ENCODE peak calls at places on chromosome 5, in nine cellular contexts. One of them, this sample, is unnamed.

GRCh38 chr5:36402512-36402906 is 100.8 kb upstream of the RANBP3L start:
- DNase-seq in HFF-Myc: no peak
- DNase-seq in Caco-2: no peak
- DNase-seq in A673: no peak
- DNase-seq in lower leg skin: no peak
- DNase-seq in endothelial cell of umbilical vein: no peak
- DNase-seq in thoracic aorta: no peak
- DNase-seq in neural progenitor cell: no peak
- DNase-seq in brain microvascular endothelial cell: no peak
- DNase-seq in this sample: no peak

GRCh38 chr5:14323466-14323865 is 180.3 kb downstream of the TRIO start:
- DNase-seq in HFF-Myc: no peak
- DNase-seq in Caco-2: no peak
- DNase-seq in A673: no peak
- DNase-seq in lower leg skin: peak
- DNase-seq in endothelial cell of umbilical vein: no peak
- DNase-seq in thoracic aorta: no peak
- DNase-seq in neural progenitor cell: no peak
- DNase-seq in brain microvascular endothelial cell: no peak
- DNase-seq in this sample: no peak

GRCh38 chr5:132203464-132203818 is 24.2 kb downstream of the P4HA2 start:
- DNase-seq in HFF-Myc: no peak
- DNase-seq in Caco-2: no peak
- DNase-seq in A673: no peak
- DNase-seq in lower leg skin: peak
- DNase-seq in endothelial cell of umbilical vein: no peak
- DNase-seq in thoracic aorta: no peak
- DNase-seq in neural progenitor cell: no peak
- DNase-seq in brain microvascular endothelial cell: no peak
- DNase-seq in this sample: no peak

GRCh38 chr5:173114536-173114935 is 29.8 kb upstream of the BNIP1 start:
- DNase-seq in HFF-Myc: no peak
- DNase-seq in Caco-2: no peak
- DNase-seq in A673: no peak
- DNase-seq in lower leg skin: no peak
- DNase-seq in endothelial cell of umbilical vein: peak
- DNase-seq in thoracic aorta: no peak
- DNase-seq in neural progenitor cell: no peak
- DNase-seq in brain microvascular endothelial cell: no peak
- DNase-seq in this sample: no peak

GRCh38 chr5:73311291-73312110 is 137.1 kb downstream of the FOXD1 start:
- DNase-seq in HFF-Myc: no peak
- DNase-seq in Caco-2: no peak
- DNase-seq in A673: peak
- DNase-seq in lower leg skin: no peak
- DNase-seq in endothelial cell of umbilical vein: no peak
- DNase-seq in thoracic aorta: peak
- DNase-seq in neural progenitor cell: peak
- DNase-seq in brain microvascular endothelial cell: peak
- DNase-seq in this sample: no peak

GRCh38 chr5:133245191-133246052 is 193.6 kb downstream of the HSPA4 start:
- DNase-seq in HFF-Myc: peak
- DNase-seq in Caco-2: no peak
- DNase-seq in A673: peak
- DNase-seq in lower leg skin: no peak
- DNase-seq in endothelial cell of umbilical vein: peak
- DNase-seq in thoracic aorta: no peak
- DNase-seq in neural progenitor cell: no peak
- DNase-seq in brain microvascular endothelial cell: peak
- DNase-seq in this sample: no peak

GRCh38 chr5:85602843-85603242 is 1014.9 kb upstream of the COX7C start:
- DNase-seq in HFF-Myc: no peak
- DNase-seq in Caco-2: no peak
- DNase-seq in A673: no peak
- DNase-seq in lower leg skin: no peak
- DNase-seq in endothelial cell of umbilical vein: no peak
- DNase-seq in thoracic aorta: no peak
- DNase-seq in neural progenitor cell: no peak
- DNase-seq in brain microvascular endothelial cell: no peak
- DNase-seq in this sample: no peak

GRCh38 chr5:143284002-143284401 is 119.5 kb downstream of the NR3C1 start:
- DNase-seq in HFF-Myc: no peak
- DNase-seq in Caco-2: no peak
- DNase-seq in A673: no peak
- DNase-seq in lower leg skin: no peak
- DNase-seq in endothelial cell of umbilical vein: no peak
- DNase-seq in thoracic aorta: no peak
- DNase-seq in neural progenitor cell: no peak
- DNase-seq in brain microvascular endothelial cell: no peak
- DNase-seq in this sample: no peak

GRCh38 chr5:98787131-98787719 is 13.8 kb downstream of the RGMB start:
- DNase-seq in HFF-Myc: no peak
- DNase-seq in Caco-2: no peak
- DNase-seq in A673: no peak
- DNase-seq in lower leg skin: no peak
- DNase-seq in endothelial cell of umbilical vein: no peak
- DNase-seq in thoracic aorta: no peak
- DNase-seq in neural progenitor cell: no peak
- DNase-seq in brain microvascular endothelial cell: no peak
- DNase-seq in this sample: no peak

GRCh38 chr5:89967806-89968444 is 441.6 kb downstream of the CETN3 start:
- DNase-seq in HFF-Myc: no peak
- DNase-seq in Caco-2: no peak
- DNase-seq in A673: peak
- DNase-seq in lower leg skin: no peak
- DNase-seq in endothelial cell of umbilical vein: no peak
- DNase-seq in thoracic aorta: no peak
- DNase-seq in neural progenitor cell: no peak
- DNase-seq in brain microvascular endothelial cell: peak
- DNase-seq in this sample: no peak

GRCh38 chr5:110618941-110619340 is 107.5 kb downstream of the TMEM232 start:
- DNase-seq in HFF-Myc: no peak
- DNase-seq in Caco-2: no peak
- DNase-seq in A673: no peak
- DNase-seq in lower leg skin: no peak
- DNase-seq in endothelial cell of umbilical vein: no peak
- DNase-seq in thoracic aorta: no peak
- DNase-seq in neural progenitor cell: no peak
- DNase-seq in brain microvascular endothelial cell: no peak
- DNase-seq in this sample: no peak

GRCh38 chr5:172095368-172095960 is 89.0 kb upstream of the FBXW11 start:
- DNase-seq in HFF-Myc: no peak
- DNase-seq in Caco-2: no peak
- DNase-seq in A673: no peak
- DNase-seq in lower leg skin: no peak
- DNase-seq in endothelial cell of umbilical vein: no peak
- DNase-seq in thoracic aorta: no peak
- DNase-seq in neural progenitor cell: no peak
- DNase-seq in brain microvascular endothelial cell: no peak
- DNase-seq in this sample: no peak

GRCh38 chr5:172093559-172093958 is 87.1 kb upstream of the FBXW11 start:
- DNase-seq in HFF-Myc: no peak
- DNase-seq in Caco-2: no peak
- DNase-seq in A673: no peak
- DNase-seq in lower leg skin: no peak
- DNase-seq in endothelial cell of umbilical vein: no peak
- DNase-seq in thoracic aorta: no peak
- DNase-seq in neural progenitor cell: no peak
- DNase-seq in brain microvascular endothelial cell: no peak
- DNase-seq in this sample: no peak

GRCh38 chr5:172091956-172092732 is 85.7 kb upstream of the FBXW11 start:
- DNase-seq in HFF-Myc: no peak
- DNase-seq in Caco-2: no peak
- DNase-seq in A673: no peak
- DNase-seq in lower leg skin: peak
- DNase-seq in endothelial cell of umbilical vein: no peak
- DNase-seq in thoracic aorta: no peak
- DNase-seq in neural progenitor cell: no peak
- DNase-seq in brain microvascular endothelial cell: no peak
- DNase-seq in this sample: no peak

GRCh38 chr5:172096184-172096941 is 89.9 kb upstream of the FBXW11 start:
- DNase-seq in HFF-Myc: no peak
- DNase-seq in Caco-2: no peak
- DNase-seq in A673: no peak
- DNase-seq in lower leg skin: no peak
- DNase-seq in endothelial cell of umbilical vein: no peak
- DNase-seq in thoracic aorta: no peak
- DNase-seq in neural progenitor cell: no peak
- DNase-seq in brain microvascular endothelial cell: no peak
- DNase-seq in this sample: no peak

GRCh38 chr5:172093965-172094364 is 87.5 kb upstream of the FBXW11 start:
- DNase-seq in HFF-Myc: no peak
- DNase-seq in Caco-2: no peak
- DNase-seq in A673: no peak
- DNase-seq in lower leg skin: no peak
- DNase-seq in endothelial cell of umbilical vein: no peak
- DNase-seq in thoracic aorta: no peak
- DNase-seq in neural progenitor cell: no peak
- DNase-seq in brain microvascular endothelial cell: no peak
- DNase-seq in this sample: no peak
- TF ChIP-seq CTCF in HFF-Myc: no peak
- TF ChIP-seq CTCF in Caco-2: no peak
- TF ChIP-seq CTCF in A673: no peak
- TF ChIP-seq CTCF in lower leg skin: no peak
- TF ChIP-seq CTCF in endothelial cell of umbilical vein: no peak
- TF ChIP-seq CTCF in thoracic aorta: no peak
- TF ChIP-seq CTCF in neural progenitor cell: no peak
- TF ChIP-seq CTCF in brain microvascular endothelial cell: peak
- TF ChIP-seq CTCF in this sample: no peak

GRCh38 chr5:131169810-131170539 is 769 bp upstream of the LYRM7 start:
- DNase-seq in HFF-Myc: no peak
- DNase-seq in Caco-2: no peak
- DNase-seq in A673: no peak
- DNase-seq in lower leg skin: no peak
- DNase-seq in endothelial cell of umbilical vein: no peak
- DNase-seq in thoracic aorta: no peak
- DNase-seq in neural progenitor cell: no peak
- DNase-seq in brain microvascular endothelial cell: no peak
- DNase-seq in this sample: no peak

GRCh38 chr5:131164931-131165727 is at the start of gene HINT1:
- DNase-seq in HFF-Myc: peak
- DNase-seq in Caco-2: peak
- DNase-seq in A673: peak
- DNase-seq in lower leg skin: peak
- DNase-seq in endothelial cell of umbilical vein: peak
- DNase-seq in thoracic aorta: peak
- DNase-seq in neural progenitor cell: peak
- DNase-seq in brain microvascular endothelial cell: peak
- DNase-seq in this sample: peak

GRCh38 chr5:131167615-131168014 is 2.6 kb upstream of the HINT1 start:
- DNase-seq in HFF-Myc: no peak
- DNase-seq in Caco-2: no peak
- DNase-seq in A673: no peak
- DNase-seq in lower leg skin: no peak
- DNase-seq in endothelial cell of umbilical vein: no peak
- DNase-seq in thoracic aorta: no peak
- DNase-seq in neural progenitor cell: no peak
- DNase-seq in brain microvascular endothelial cell: no peak
- DNase-seq in this sample: no peak

GRCh38 chr5:131171276-131171815 is 602 bp downstream of the LYRM7 start:
- DNase-seq in HFF-Myc: no peak
- DNase-seq in Caco-2: peak
- DNase-seq in A673: no peak
- DNase-seq in lower leg skin: no peak
- DNase-seq in endothelial cell of umbilical vein: no peak
- DNase-seq in thoracic aorta: no peak
- DNase-seq in neural progenitor cell: peak
- DNase-seq in brain microvascular endothelial cell: no peak
- DNase-seq in this sample: no peak

DNA sequence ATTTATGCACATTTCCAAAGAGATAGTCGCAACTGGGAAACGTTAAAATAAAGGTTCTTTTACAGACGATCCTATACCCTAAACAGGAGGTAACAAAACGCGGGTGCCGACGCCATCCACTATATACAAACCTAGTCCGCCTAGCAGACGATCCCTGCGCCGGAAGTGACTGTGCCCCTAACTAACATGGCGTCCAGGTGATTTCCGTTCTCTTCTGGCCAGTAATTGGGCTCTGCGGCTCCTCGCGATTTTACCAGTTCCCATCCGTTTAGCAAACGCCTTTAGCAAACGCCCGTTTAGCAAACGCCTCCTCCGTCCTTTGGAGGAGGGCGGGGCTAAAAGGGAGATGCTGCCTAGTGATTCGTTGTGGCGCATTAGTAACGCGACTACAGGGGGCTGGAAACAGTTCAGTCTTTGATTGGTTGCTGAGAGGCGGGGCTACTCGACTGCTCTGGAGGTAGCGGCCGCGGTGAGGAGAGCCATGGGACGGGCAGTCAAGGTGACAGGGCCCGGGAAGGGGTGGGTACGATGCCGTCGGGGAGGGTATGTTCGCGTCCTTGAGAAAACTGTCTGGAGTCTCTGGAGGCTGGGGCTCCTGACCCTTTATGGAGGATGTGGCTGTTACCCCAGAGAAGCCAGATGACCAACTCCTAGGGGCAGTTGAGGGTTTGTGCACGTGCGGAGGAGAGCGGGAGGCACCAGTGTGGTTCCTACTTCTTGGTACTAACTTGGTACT is at the start of gene LYRM7:
- DNase-seq in HFF-Myc: peak
- DNase-seq in Caco-2: peak
- DNase-seq in A673: peak
- DNase-seq in lower leg skin: peak
- DNase-seq in endothelial cell of umbilical vein: peak
- DNase-seq in thoracic aorta: peak
- DNase-seq in neural progenitor cell: peak
- DNase-seq in brain microvascular endothelial cell: peak
- DNase-seq in this sample: peak
- TF ChIP-seq CTCF in HFF-Myc: no peak
- TF ChIP-seq CTCF in Caco-2: no peak
- TF ChIP-seq CTCF in A673: no peak
- TF ChIP-seq CTCF in lower leg skin: no peak
- TF ChIP-seq CTCF in endothelial cell of umbilical vein: no peak
- TF ChIP-seq CTCF in thoracic aorta: peak
- TF ChIP-seq CTCF in neural progenitor cell: no peak
- TF ChIP-seq CTCF in brain microvascular endothelial cell: peak
- TF ChIP-seq CTCF in this sample: no peak

DNA sequence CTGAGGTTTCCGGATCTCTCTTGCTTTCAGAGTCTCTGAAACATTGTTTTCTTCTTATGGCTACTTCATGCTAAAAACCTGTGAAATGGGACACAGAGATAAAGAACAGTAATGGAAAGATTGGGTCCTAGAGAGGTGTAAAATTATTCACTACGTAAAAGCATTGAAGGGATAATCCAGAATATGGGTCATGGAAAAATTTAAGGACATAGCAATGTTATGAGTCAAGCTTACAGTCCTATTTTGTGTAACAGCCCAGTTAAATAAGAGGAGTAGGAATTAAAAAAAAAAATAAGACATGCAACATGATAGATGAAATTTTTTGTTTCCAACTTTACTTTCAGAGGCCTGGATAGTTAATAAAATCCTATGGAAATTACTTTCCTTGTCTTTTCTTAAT is 61.9 kb upstream of the ELL2 start:
- DNase-seq in HFF-Myc: no peak
- DNase-seq in Caco-2: no peak
- DNase-seq in A673: no peak
- DNase-seq in lower leg skin: no peak
- DNase-seq in endothelial cell of umbilical vein: peak
- DNase-seq in thoracic aorta: no peak
- DNase-seq in neural progenitor cell: no peak
- DNase-seq in brain microvascular endothelial cell: no peak
- DNase-seq in this sample: no peak
- TF ChIP-seq CTCF in HFF-Myc: no peak
- TF ChIP-seq CTCF in Caco-2: no peak
- TF ChIP-seq CTCF in A673: no peak
- TF ChIP-seq CTCF in lower leg skin: no peak
- TF ChIP-seq CTCF in endothelial cell of umbilical vein: no peak
- TF ChIP-seq CTCF in thoracic aorta: no peak
- TF ChIP-seq CTCF in neural progenitor cell: no peak
- TF ChIP-seq CTCF in brain microvascular endothelial cell: no peak
- TF ChIP-seq CTCF in this sample: no peak

GRCh38 chr5:159773062-159773924 is 143.0 kb upstream of the ADRA1B start:
- DNase-seq in HFF-Myc: no peak
- DNase-seq in Caco-2: peak
- DNase-seq in A673: peak
- DNase-seq in lower leg skin: peak
- DNase-seq in endothelial cell of umbilical vein: peak
- DNase-seq in thoracic aorta: peak
- DNase-seq in neural progenitor cell: peak
- DNase-seq in brain microvascular endothelial cell: peak
- DNase-seq in this sample: peak
- TF ChIP-seq CTCF in HFF-Myc: peak
- TF ChIP-seq CTCF in Caco-2: no peak
- TF ChIP-seq CTCF in A673: peak
- TF ChIP-seq CTCF in lower leg skin: no peak
- TF ChIP-seq CTCF in endothelial cell of umbilical vein: no peak
- TF ChIP-seq CTCF in thoracic aorta: peak
- TF ChIP-seq CTCF in neural progenitor cell: peak
- TF ChIP-seq CTCF in brain microvascular endothelial cell: peak
- TF ChIP-seq CTCF in this sample: no peak

This sample was measured in omental fat pad.